ENCODE peak calls at places on chromosomes 2 and 18, in seven cellular contexts. K is glomerular endothelial cell, B is NCI-H2029 treated with DMSO at 0.1 percent for 48 hours, J is nephron progenitor cell, C is cardiac septum, S is fibroblast of the aortic adventitia, L is cortex of kidney. M is an unnamed sample.
A peak's percentile ranks its signal among the peaks of the same experiment; 100 is the strongest.

GRCh38 chr2:201715459-201715858 is 17.0 kb upstream of the MPP4 start:
- DNase-seq in J (no peak), B (no peak), K (no peak), C (no peak), L (no peak), S (no peak), M (no peak)

GRCh38 chr2:103448416-103448815 is 686.6 kb downstream of the TMEM182 start:
- DNase-seq in C (no peak), S (no peak), B (no peak), J (no peak), L (no peak), K (no peak), M (no peak)

GRCh38 chr2:99662761-99663341 is 173.0 kb upstream of the REV1 start:
- DNase-seq in L (no peak), C (no peak), B (no peak), K (no peak), S (peak; percentile 93), J (peak; percentile 29), M (no peak)

GRCh38 chr2:10266133-10266620 is 36.5 kb upstream of the HPCAL1 start:
- DNase-seq in L (no peak), S (peak; percentile 45), K (no peak), J (no peak), B (no peak), C (peak; percentile 38), M (no peak)

GRCh38 chr2:120338015-120338414 is 7.9 kb upstream of the INHBB start:
- DNase-seq in K (no peak), J (no peak), L (no peak), S (no peak), C (no peak), B (no peak), M (no peak)

GRCh38 chr2:52501715-52502475 is 1265.7 kb upstream of the CHAC2 start:
- DNase-seq in J (no peak), C (no peak), K (no peak), L (no peak), B (no peak), S (no peak), M (no peak)

GRCh38 chr2:60550151-60550983 is 3.1 kb downstream of the BCL11A start:
- DNase-seq in L (no peak), K (no peak), C (no peak), J (peak; percentile 74), B (peak; percentile 65), S (peak; percentile 66), M (no peak)

GRCh38 chr2:72220170-72220569 is 72.5 kb upstream of the CYP26B1 start:
- DNase-seq in K (no peak), S (no peak), B (no peak), J (peak; percentile 32), C (no peak), L (no peak), M (no peak)

GRCh38 chr2:121562269-121563176 is 31.8 kb downstream of the RNU4ATAC start:
- DNase-seq in C (no peak), B (no peak), J (no peak), S (no peak), L (no peak), K (no peak), M (no peak)

GRCh38 chr18:11741505-11742145 is 52.6 kb downstream of the GNAL start:
- DNase-seq in K (no peak), L (no peak), B (no peak), C (no peak), S (no peak), J (no peak), M (no peak)

GRCh38 chr18:70110678-70111077 is 94.8 kb downstream of the RTTN start:
- DNase-seq in J (no peak), C (no peak), K (no peak), B (no peak), L (no peak), S (no peak), M (no peak)

GRCh38 chr18:66005831-66006588 is 255.2 kb downstream of the CDH7 start:
- DNase-seq in C (no peak), B (no peak), J (no peak), L (no peak), S (no peak), K (no peak), M (no peak)

GRCh38 chr2:42513252-42513918 is 19.6 kb upstream of the KCNG3 start:
- DNase-seq in L (no peak), C (no peak), K (no peak), B (no peak), S (peak; percentile 76), J (peak; percentile 15), M (no peak)

GRCh38 chr18:50356036-50356945 is 18.6 kb upstream of the SKA1 start:
- DNase-seq in K (no peak), L (no peak), S (no peak), C (no peak), J (no peak), B (no peak), M (peak; percentile 3)

GRCh38 chr18:31252522-31252921 is 65.4 kb upstream of the DSG1 start:
- DNase-seq in B (no peak), S (no peak), L (no peak), C (no peak), K (no peak), J (no peak), M (no peak)

GRCh38 chr18:55779711-55780590 is 192.0 kb upstream of the TCF4 start:
- DNase-seq in L (no peak), C (no peak), B (no peak), K (no peak), J (peak; percentile 75), S (peak; percentile 24), M (no peak)

GRCh38 chr2:227351639-227352038 is 26.6 kb downstream of the MFF start:
- DNase-seq in C (no peak), K (no peak), J (no peak), S (no peak), B (no peak), L (no peak), M (no peak)

GRCh38 chr18:49459404-49460171 is 857 bp downstream of the DYM start:
- DNase-seq in C (no peak), B (no peak), J (no peak), S (peak; percentile 30), K (no peak), L (no peak), M (no peak)

GRCh38 chr18:71837560-71837959 is 706.6 kb downstream of the CBLN2 start:
- DNase-seq in L (no peak), C (no peak), S (no peak), K (no peak), J (no peak), B (no peak), M (no peak)

M was measured in pulmonary artery endothelial cell.